ENCODE peak calls at places on chromosome 1, in seven cellular contexts. S, H, M, I, D, R and A are unnamed samples.

GRCh38 chr1:39789571-39790110 is 976 bp upstream of the BMP8B start:
- DNase-seq in I (no peak), R (no peak), M (no peak), S (no peak), H (no peak), D (no peak), A (no peak)

GRCh38 chr1:241482761-241483250 is 36.7 kb downstream of the FH start:
- DNase-seq in M (no peak), H (no peak), S (no peak), R (no peak), D (no peak), I (no peak), A (no peak)

GRCh38 chr1:226158983-226159382 is 27.6 kb downstream of the ACBD3 start:
- DNase-seq in R (no peak), M (no peak), H (no peak), S (no peak), D (no peak), I (no peak), A (no peak)

GRCh38 chr1:5447479-5448070 is 544.6 kb downstream of the NPHP4 start:
- DNase-seq in D (no peak), M (no peak), I (no peak), S (no peak), R (no peak), H (no peak), A (no peak)

GRCh38 chr1:183807549-183808168 is 2.7 kb downstream of the RGL1 start:
- DNase-seq in I (no peak), M (no peak), R (no peak), H (no peak), S (no peak), D (no peak), A (no peak)

GRCh38 chr1:228488107-228488817 is 1.1 kb downstream of the RNF187 start:
- DNase-seq in D (peak; percentile 76), I (no peak), M (no peak), S (no peak), R (no peak), H (no peak), A (no peak)

GRCh38 chr1:236303675-236304074 is 21.9 kb upstream of the ERO1B start:
- DNase-seq in H (no peak), R (peak; percentile 23), S (no peak), D (peak; percentile 45), M (no peak), I (no peak), A (no peak)

GRCh38 chr1:62887799-62888507 is 104.0 kb downstream of the ATG4C start:
- DNase-seq in I (no peak), M (no peak), H (no peak), R (no peak), D (no peak), S (no peak), A (no peak)

GRCh38 chr1:92859400-92860039 is 27.7 kb downstream of the RPL5 start:
- DNase-seq in I (no peak), H (no peak), S (no peak), D (no peak), R (no peak), M (no peak), A (no peak)

GRCh38 chr1:212955098-212955497 is 4.8 kb downstream of the VASH2 start:
- DNase-seq in S (no peak), M (no peak), R (no peak), D (no peak), I (no peak), H (no peak), A (no peak)

GRCh38 chr1:91803847-91804545 is 82.0 kb downstream of the TGFBR3 start:
- DNase-seq in D (peak; percentile 22), R (no peak), S (no peak), I (no peak), M (no peak), H (no peak), A (no peak)

DNA sequence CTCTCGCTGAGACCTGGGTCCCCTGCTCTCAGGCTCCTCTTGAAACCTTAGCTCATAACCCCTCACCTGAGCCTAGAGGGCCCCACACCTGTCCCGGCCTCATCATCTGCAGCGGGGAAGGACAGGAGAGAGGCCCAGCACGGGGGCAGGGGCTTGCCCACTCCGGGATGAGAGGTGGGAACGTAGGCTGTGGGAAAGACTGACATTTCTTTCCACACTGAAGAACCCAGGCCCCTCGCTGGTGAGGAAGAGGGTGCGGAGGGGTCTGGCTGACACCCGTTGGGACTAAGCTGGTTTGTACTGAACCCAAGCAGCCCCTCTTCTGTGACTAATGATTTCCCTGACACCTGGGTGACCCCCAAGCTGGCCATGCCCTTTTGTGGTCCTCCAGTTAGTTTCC is 14.0 kb upstream of the NES start:
- DNase-seq in H (no peak), M (no peak), D (no peak), R (no peak), S (peak; percentile 30), I (peak; percentile 61), A (no peak)
- H3K4me1 ChIP-seq in H (peaks cover 8% of the 10 kb centered on the region), M (no peaks in the 10 kb centered on the region), D (peaks cover 17% of the 10 kb centered on the region), R (peaks cover 53% of the 10 kb centered on the region), S (peaks cover 51% of the 10 kb centered on the region), I (peaks cover 25% of the 10 kb centered on the region), A (peaks cover 50% of the 10 kb centered on the region)

DNA sequence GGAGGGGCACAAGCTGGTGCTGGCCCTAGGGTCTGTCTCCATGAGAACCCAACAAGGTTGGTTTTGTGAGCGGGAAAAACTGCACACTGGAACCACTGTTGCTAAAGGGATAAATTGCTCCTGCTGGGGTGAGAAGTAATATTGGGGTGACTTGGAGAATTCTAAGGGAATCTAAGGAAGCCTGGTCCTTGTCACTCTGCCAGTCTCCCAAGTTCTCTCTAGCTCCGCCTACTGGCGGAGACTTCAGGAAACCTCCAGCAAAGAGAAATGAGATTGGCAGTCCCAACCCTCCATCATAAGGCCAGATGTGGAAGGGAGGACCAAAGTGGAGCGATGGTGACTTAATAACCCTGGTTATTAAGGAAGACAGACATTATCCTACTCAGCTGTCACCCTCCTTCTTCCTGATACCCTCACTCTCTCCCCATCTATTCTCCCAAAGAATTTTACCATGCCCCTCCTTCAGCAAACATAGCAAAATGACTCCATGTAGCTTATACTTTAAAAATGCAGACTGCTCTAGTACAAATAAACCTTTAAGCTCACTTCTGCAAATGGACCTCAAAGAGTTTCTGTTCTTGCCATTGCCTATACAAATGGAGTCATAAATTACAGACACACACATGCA is 2.7 kb downstream of the LCE1F start:
- DNase-seq in I (peak; percentile 44), M (no peak), S (no peak), R (no peak), H (no peak), D (peak; percentile 4), A (no peak)
- TF ChIP-seq CTCF in I (no peak), M (no peak), S (peak; percentile 30), R (no peak), H (no peak), D (peak; percentile 55), A (no peak)

GRCh38 chr1:198205021-198205684 is 48.4 kb downstream of the NEK7 start:
- DNase-seq in H (no peak), R (no peak), S (no peak), D (no peak), I (no peak), M (no peak), A (no peak)
- H3K4me3 ChIP-seq in H (no peak overlapping the region), R (no peak overlapping the region), S (no peak overlapping the region), D (no peak overlapping the region), I (no peak overlapping the region), M (no peak overlapping the region), A (no peak overlapping the region)

GRCh38 chr1:42931108-42931539 is 27.5 kb downstream of the SLC2A1 start:
- DNase-seq in R (peak; percentile 67), I (peak; percentile 86), H (peak; percentile 69), M (no peak), S (no peak), D (peak; percentile 64), A (peak; percentile 59)

GRCh38 chr1:42933060-42933586 is 25.5 kb downstream of the SLC2A1 start:
- DNase-seq in M (no peak), H (peak; percentile 25), D (no peak), R (no peak), S (no peak), I (peak; percentile 44), A (peak; percentile 37)

GRCh38 chr1:42930178-42931107 is 28.2 kb downstream of the SLC2A1 start:
- DNase-seq in M (no peak), S (no peak), I (peak; percentile 42), D (no peak), H (peak; percentile 46), R (no peak), A (peak; percentile 62)

GRCh38 chr1:42932442-42932941 is 26.2 kb downstream of the SLC2A1 start:
- DNase-seq in S (no peak), I (peak; percentile 51), M (no peak), H (peak; percentile 35), R (no peak), D (no peak), A (no peak)

GRCh38 chr1:42931911-42932422 is 26.7 kb downstream of the SLC2A1 start:
- DNase-seq in H (peak; percentile 72), R (no peak), M (no peak), S (no peak), I (peak; percentile 65), D (peak; percentile 86), A (peak; percentile 81)
- H3K4me1 ChIP-seq in H (peaks cover 5% of the 10 kb centered on the region), R (peaks cover 3% of the 10 kb centered on the region), M (no peaks in the 10 kb centered on the region), S (peaks cover 50% of the 10 kb centered on the region), I (no peaks in the 10 kb centered on the region), D (peaks cover 63% of the 10 kb centered on the region), A (peaks cover 63% of the 10 kb centered on the region)

GRCh38 chr1:30699762-30700161 is 23.6 kb downstream of the MATN1 start:
- DNase-seq in M (no peak), D (no peak), I (no peak), S (no peak), R (no peak), H (no peak), A (no peak)

GRCh38 chr1:30702823-30703222 is 20.6 kb downstream of the MATN1 start:
- DNase-seq in M (no peak), D (no peak), S (no peak), I (no peak), H (no peak), R (no peak), A (no peak)

GRCh38 chr1:30698401-30698981 is 24.9 kb downstream of the MATN1 start:
- DNase-seq in D (no peak), R (no peak), H (peak; percentile 76), S (no peak), M (peak; percentile 31), I (no peak), A (no peak)

GRCh38 chr1:30701266-30701650 is 22.1 kb downstream of the MATN1 start:
- DNase-seq in M (no peak), S (no peak), I (no peak), D (no peak), H (no peak), R (no peak), A (no peak)

DNA sequence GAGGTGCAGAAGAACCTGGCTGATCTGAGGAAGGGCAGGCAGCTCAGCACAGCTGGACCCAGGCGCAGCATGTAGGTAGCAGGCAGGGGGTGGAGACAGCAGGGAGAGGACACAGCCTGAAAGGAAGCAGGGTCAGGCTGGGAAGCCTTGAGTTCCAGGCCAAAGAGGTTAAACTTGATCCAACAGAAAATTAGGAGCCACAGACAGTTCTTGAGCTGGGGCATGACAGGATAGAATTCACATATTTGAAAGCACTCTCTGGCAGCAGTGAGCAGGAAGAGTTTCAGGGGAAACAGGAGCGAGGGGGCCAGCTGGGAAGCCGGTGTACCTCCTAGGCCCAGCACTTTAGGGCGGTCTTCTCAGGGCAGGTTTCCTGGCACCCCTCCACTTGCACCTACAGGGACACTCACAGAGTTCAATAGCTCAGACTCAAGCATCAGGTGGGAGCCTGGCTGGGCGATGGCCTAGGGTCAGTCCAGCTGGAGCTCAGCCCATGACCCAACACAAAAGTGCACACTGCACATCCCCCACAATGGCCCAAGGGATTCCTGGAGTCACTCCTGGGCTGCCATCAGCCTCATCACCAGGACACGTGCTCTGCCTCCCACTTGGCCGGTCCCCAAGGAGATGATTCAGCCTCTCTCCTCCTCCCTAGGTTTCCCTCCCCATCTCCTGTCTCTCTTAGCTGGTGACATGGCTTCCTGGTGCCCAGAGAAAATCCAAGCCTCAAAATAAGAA is 22.7 kb downstream of the MATN1 start:
- DNase-seq in S (no peak), I (no peak), R (no peak), M (peak; percentile 78), H (peak; percentile 86), D (no peak), A (no peak)
- TF ChIP-seq CTCF in S (no peak), I (no peak), R (no peak), M (no peak), H (no peak), D (no peak), A (no peak)